ENCODE peak calls at places on chromosome 2, in five cellular contexts. I is GM20000, O is H9, H is bronchial epithelial cell, K is caudate nucleus. E is an unnamed sample.

GRCh38 chr2:10398496-10398895 is 49.6 kb downstream of the ODC1 start:
- DNase-seq in I (no peak), K (no peak), O (no peak), H (no peak), E (no peak)

GRCh38 chr2:97067279-97068004 is 27.2 kb downstream of the FAHD2B start:
- DNase-seq in I (no peak), H (no peak), K (no peak), O (no peak), E (no peak)

GRCh38 chr2:149617476-149617875 is 29.9 kb upstream of the MMADHC start:
- DNase-seq in K (no peak), H (peak), O (no peak), I (no peak), E (no peak)

GRCh38 chr2:224882291-224883171 is 159.7 kb downstream of the DOCK10 start:
- DNase-seq in I (no peak), O (no peak), K (no peak), H (peak), E (no peak)

GRCh38 chr2:86072271-86072858 is 33.3 kb downstream of the POLR1A start:
- DNase-seq in K (no peak), O (no peak), H (no peak), I (peak), E (no peak)

GRCh38 chr2:114769991-114770390 is 327.6 kb downstream of the DPP10 start:
- DNase-seq in H (no peak), I (no peak), O (no peak), K (no peak), E (no peak)

GRCh38 chr2:22329097-22329716 is 1055.8 kb upstream of the KLHL29 start:
- DNase-seq in K (no peak), H (no peak), I (no peak), O (no peak), E (no peak)

GRCh38 chr2:39568561-39569006 is 97.1 kb upstream of the TMEM178A start:
- DNase-seq in O (no peak), K (no peak), H (peak), I (no peak), E (no peak)

GRCh38 chr2:172244419-172245130 is 141.9 kb upstream of the DLX2 start:
- DNase-seq in I (no peak), K (no peak), H (no peak), O (no peak), E (no peak)

GRCh38 chr2:212536385-212537310 is 2.0 kb downstream of the ERBB4 start:
- DNase-seq in I (no peak), K (no peak), H (no peak), O (peak), E (peak)

GRCh38 chr2:240213476-240214391 is 73.3 kb upstream of the OTOS start:
- DNase-seq in H (no peak), K (no peak), I (no peak), O (peak), E (no peak)

GRCh38 chr2:37020212-37020886 is 54.0 kb upstream of the STRN start:
- DNase-seq in K (no peak), I (no peak), H (peak), O (no peak), E (no peak)

GRCh38 chr2:223169830-223170605 is 118.0 kb downstream of the KCNE4 start:
- DNase-seq in H (no peak), O (no peak), K (no peak), I (no peak), E (no peak)

GRCh38 chr2:55358451-55358850 is 61.2 kb downstream of the CCDC88A start:
- DNase-seq in I (no peak), O (no peak), K (no peak), H (no peak), E (no peak)

GRCh38 chr2:143121079-143121478 is 8.1 kb upstream of the ARHGAP15 start:
- DNase-seq in I (no peak), O (no peak), H (no peak), K (no peak), E (no peak)

GRCh38 chr2:202278944-202279343 is 13.4 kb downstream of the NOP58 start:
- DNase-seq in O (no peak), H (peak), I (no peak), K (no peak), E (no peak)

GRCh38 chr2:150234787-150235512 is 252.5 kb downstream of the RND3 start:
- DNase-seq in I (no peak), O (no peak), K (no peak), H (no peak), E (no peak)

GRCh38 chr2:43210467-43211303 is 15.7 kb downstream of the ZFP36L2 start:
- DNase-seq in H (peak), I (no peak), O (no peak), K (no peak), E (no peak)

GRCh38 chr2:46657042-46657504 is 177.7 kb downstream of the TMEM247 start:
- DNase-seq in K (no peak), O (no peak), H (peak), I (peak), E (no peak)

E was measured in ecto neural progenitor cell.